ENCODE peak calls at places on chromosomes 4 and X, in eight cellular contexts. T is suprapubic skin, B is thyroid gland, O is IMR-90, W is heart left ventricle, V is esophagus squamous epithelium, H is breast epithelium, Y is sigmoid colon. A is an unnamed sample.

GRCh38 chr4:31088600-31089230 is 368.5 kb downstream of the PCDH7 start:
- DNase-seq in T (no peak), B (no peak), O (peak), W (no peak), V (no peak), H (no peak), Y (no peak), A (no peak)

GRCh38 chr4:139933541-139933940 is 220.4 kb downstream of the MAML3 start:
- DNase-seq in T (no peak), B (no peak), O (no peak), W (no peak), V (no peak), H (no peak), Y (no peak), A (no peak)

GRCh38 chr4:89541998-89542397 is 234.4 kb upstream of the GPRIN3 start:
- DNase-seq in T (no peak), B (no peak), O (no peak), W (no peak), V (no peak), H (no peak), Y (no peak), A (no peak)

GRCh38 chr4:83238849-83239248 is 45.7 kb downstream of the COQ2 start:
- DNase-seq in T (no peak), B (no peak), O (no peak), W (no peak), V (no peak), H (no peak), Y (no peak), A (no peak)

GRCh38 chrX:68114573-68115199 is 318.6 kb downstream of the OPHN1 start:
- DNase-seq in T (no peak), B (no peak), O (peak), W (no peak), V (no peak), H (no peak), Y (no peak), A (peak)

GRCh38 chrX:38275615-38276014 is 51.7 kb downstream of the RPGR start:
- DNase-seq in T (no peak), B (no peak), O (peak), W (no peak), V (no peak), H (no peak), Y (no peak), A (no peak)

GRCh38 chrX:135213200-135213844 is 38.5 kb upstream of the ETDA start:
- DNase-seq in T (no peak), B (no peak), O (no peak), W (no peak), V (no peak), H (no peak), Y (no peak), A (no peak)

GRCh38 chr4:74539043-74539790 is 94.3 kb downstream of the AREG start:
- DNase-seq in T (no peak), B (no peak), O (no peak), W (no peak), V (no peak), H (no peak), Y (no peak), A (no peak)

GRCh38 chrX:10501606-10502005 is 118.8 kb downstream of the MID1 start:
- DNase-seq in T (no peak), B (no peak), O (no peak), W (no peak), V (no peak), H (no peak), Y (no peak), A (no peak)

GRCh38 chr4:22668702-22669101 is 24.0 kb upstream of the GBA3 start:
- DNase-seq in T (no peak), B (no peak), O (no peak), W (no peak), V (no peak), H (no peak), Y (no peak), A (no peak)

GRCh38 chrX:37652053-37652452 is 33.5 kb upstream of the XK start:
- DNase-seq in T (no peak), B (no peak), O (no peak), W (no peak), V (no peak), H (no peak), Y (no peak), A (no peak)

GRCh38 chr4:108107116-108107515 is 61.6 kb downstream of the LEF1 start:
- DNase-seq in T (no peak), B (no peak), O (no peak), W (no peak), V (no peak), H (no peak), Y (no peak), A (no peak)

GRCh38 chr4:86223472-86223871 is 136.4 kb downstream of the MAPK10 start:
- DNase-seq in T (no peak), B (peak), O (peak), W (no peak), V (no peak), H (no peak), Y (no peak), A (peak)

GRCh38 chrX:23383411-23383810 is 48.8 kb downstream of the PTCHD1 start:
- DNase-seq in T (no peak), B (no peak), O (peak), W (no peak), V (no peak), H (no peak), Y (no peak), A (no peak)

GRCh38 chrX:46637937-46638336 is 64.4 kb downstream of the CHST7 start:
- DNase-seq in T (no peak), B (no peak), O (peak), W (no peak), V (no peak), H (no peak), Y (no peak), A (peak)

GRCh38 chr4:77104405-77105292 is 28.9 kb upstream of the CCNI start:
- DNase-seq in T (peak), B (peak), O (no peak), W (peak), V (no peak), H (peak), Y (peak), A (no peak)

GRCh38 chrX:136525738-136526606 is 6.0 kb upstream of the VGLL1 start:
- DNase-seq in T (no peak), B (peak), O (peak), W (peak), V (no peak), H (peak), Y (peak), A (peak)

GRCh38 chr4:40923326-40924095 is 173.8 kb downstream of the NSUN7 start:
- DNase-seq in T (no peak), B (peak), O (no peak), W (no peak), V (no peak), H (no peak), Y (no peak), A (no peak)

GRCh38 chr4:94515365-94515764 is 63.6 kb downstream of the PDLIM5 start:
- DNase-seq in T (no peak), B (no peak), O (no peak), W (no peak), V (no peak), H (no peak), Y (no peak), A (no peak)

GRCh38 chrX:11504234-11504633 is 161.5 kb downstream of the ARHGAP6 start:
- DNase-seq in T (no peak), B (no peak), O (no peak), W (no peak), V (no peak), H (no peak), Y (no peak), A (no peak)

GRCh38 chr4:3482707-3483106 is 19.6 kb downstream of the DOK7 start:
- DNase-seq in T (no peak), B (no peak), O (no peak), W (no peak), V (no peak), H (no peak), Y (no peak), A (no peak)

GRCh38 chr4:48462363-48462762 is 20.8 kb upstream of the SLC10A4 start:
- DNase-seq in T (no peak), B (no peak), O (no peak), W (no peak), V (no peak), H (no peak), Y (no peak), A (no peak)

GRCh38 chr4:1839306-1839705 is 16.6 kb downstream of the LETM1 start:
- DNase-seq in T (no peak), B (no peak), O (no peak), W (no peak), V (no peak), H (no peak), Y (no peak), A (no peak)

GRCh38 chr4:6984611-6985115 is 58.5 kb upstream of the TADA2B start:
- DNase-seq in T (no peak), B (no peak), O (no peak), W (no peak), V (no peak), H (peak), Y (no peak), A (no peak)

GRCh38 chr4:6988016-6988715 is 55.0 kb upstream of the TADA2B start:
- DNase-seq in T (no peak), B (no peak), O (no peak), W (no peak), V (no peak), H (no peak), Y (no peak), A (no peak)

GRCh38 chr4:6987566-6987920 is 55.6 kb upstream of the TADA2B start:
- DNase-seq in T (no peak), B (no peak), O (peak), W (no peak), V (no peak), H (no peak), Y (no peak), A (no peak)

GRCh38 chr4:6986067-6986780 is 56.9 kb upstream of the TADA2B start:
- DNase-seq in T (no peak), B (peak), O (peak), W (peak), V (no peak), H (peak), Y (peak), A (peak)

DNA sequence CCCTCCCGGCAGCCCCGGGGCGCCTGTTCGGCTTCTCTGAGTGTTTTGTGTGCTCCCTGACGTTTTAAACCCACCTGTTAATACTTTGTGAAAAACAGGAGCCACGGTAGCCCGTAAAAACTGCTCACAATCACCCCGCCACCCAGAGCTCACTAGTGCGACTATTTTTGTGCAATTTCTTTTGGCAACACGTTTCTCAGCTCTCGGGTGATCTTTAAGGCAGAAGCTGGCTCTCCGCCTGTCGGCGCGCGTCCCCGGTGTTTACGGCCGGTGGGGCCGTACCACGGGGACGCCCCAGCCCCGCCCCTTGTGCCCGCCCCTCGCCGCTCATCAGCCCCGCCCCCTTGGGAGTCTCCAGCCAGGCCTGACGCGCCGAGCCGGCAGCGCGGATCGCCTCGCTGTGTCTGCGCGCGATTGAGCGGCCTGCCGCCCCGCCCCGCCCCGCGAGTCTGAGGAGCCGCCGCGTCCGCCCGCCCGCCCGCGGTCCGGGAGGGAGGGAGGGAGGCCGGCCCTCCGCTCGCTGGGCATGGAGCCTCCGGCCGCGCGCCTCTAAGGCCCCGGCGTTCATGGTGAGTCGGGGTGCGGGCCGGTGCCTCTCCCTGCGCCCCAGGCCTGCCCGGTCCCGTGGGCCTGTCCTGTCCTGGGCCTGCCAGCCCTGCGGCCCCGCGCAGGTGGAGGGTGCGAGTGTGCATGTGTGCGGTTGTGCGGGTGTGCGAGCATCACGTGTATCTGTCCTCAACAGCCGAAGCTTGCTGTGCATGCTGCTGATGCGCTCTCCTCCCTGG is 56.2 kb upstream of the TADA2B start:
- DNase-seq in T (peak), B (peak), O (peak), W (peak), V (peak), H (peak), Y (peak), A (peak)
- TF ChIP-seq POLR2A in T (no peak), B (no peak), O (no peak), W (peak), V (peak), H (peak), Y (peak), A (peak)

GRCh38 chr4:176538217-176538925 is 218.6 kb downstream of the SPCS3 start:
- DNase-seq in T (no peak), B (no peak), O (peak), W (no peak), V (no peak), H (no peak), Y (no peak), A (peak)
- TF ChIP-seq POLR2A in T (no peak), B (no peak), O (peak), W (no peak), V (no peak), H (no peak), Y (no peak), A (no peak)

GRCh38 chr4:63370997-63371396 is 1038.3 kb downstream of the TECRL start:
- DNase-seq in T (no peak), B (no peak), O (no peak), W (no peak), V (no peak), H (no peak), Y (no peak), A (no peak)
- TF ChIP-seq POLR2A in T (no peak), B (no peak), O (no peak), W (no peak), V (no peak), H (no peak), Y (no peak), A (no peak)

GRCh38 chr4:153222162-153222789 is 18.0 kb downstream of the TRIM2 start:
- DNase-seq in T (peak), B (peak), O (peak), W (peak), V (no peak), H (peak), Y (peak), A (peak)
- TF ChIP-seq POLR2A in T (no peak), B (peak), O (peak), W (no peak), V (peak), H (peak), Y (no peak), A (no peak)

DNA sequence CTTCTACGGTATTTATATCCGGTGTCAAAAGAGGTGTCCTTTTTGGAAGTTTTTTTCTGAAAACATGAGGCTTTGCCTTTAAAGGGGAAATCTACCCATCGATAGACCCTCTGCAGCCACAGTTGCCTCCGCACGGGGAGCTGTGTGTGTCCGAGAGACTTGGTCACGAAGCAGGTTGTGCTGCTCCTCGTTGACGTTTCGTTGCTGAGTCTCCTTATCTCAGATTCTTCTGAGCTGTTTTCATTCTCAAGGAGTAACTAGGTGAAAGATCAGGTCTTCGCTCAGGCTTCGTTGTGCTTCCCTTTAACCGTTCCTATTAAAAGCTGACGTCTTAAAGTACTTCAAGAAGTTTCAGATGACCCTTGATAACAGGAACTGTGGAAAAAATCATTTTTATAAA is 23.8 kb downstream of the TRMT44 start:
- DNase-seq in T (no peak), B (no peak), O (no peak), W (no peak), V (no peak), H (no peak), Y (no peak), A (no peak)
- TF ChIP-seq POLR2A in T (no peak), B (no peak), O (no peak), W (no peak), V (no peak), H (no peak), Y (no peak), A (no peak)

DNA sequence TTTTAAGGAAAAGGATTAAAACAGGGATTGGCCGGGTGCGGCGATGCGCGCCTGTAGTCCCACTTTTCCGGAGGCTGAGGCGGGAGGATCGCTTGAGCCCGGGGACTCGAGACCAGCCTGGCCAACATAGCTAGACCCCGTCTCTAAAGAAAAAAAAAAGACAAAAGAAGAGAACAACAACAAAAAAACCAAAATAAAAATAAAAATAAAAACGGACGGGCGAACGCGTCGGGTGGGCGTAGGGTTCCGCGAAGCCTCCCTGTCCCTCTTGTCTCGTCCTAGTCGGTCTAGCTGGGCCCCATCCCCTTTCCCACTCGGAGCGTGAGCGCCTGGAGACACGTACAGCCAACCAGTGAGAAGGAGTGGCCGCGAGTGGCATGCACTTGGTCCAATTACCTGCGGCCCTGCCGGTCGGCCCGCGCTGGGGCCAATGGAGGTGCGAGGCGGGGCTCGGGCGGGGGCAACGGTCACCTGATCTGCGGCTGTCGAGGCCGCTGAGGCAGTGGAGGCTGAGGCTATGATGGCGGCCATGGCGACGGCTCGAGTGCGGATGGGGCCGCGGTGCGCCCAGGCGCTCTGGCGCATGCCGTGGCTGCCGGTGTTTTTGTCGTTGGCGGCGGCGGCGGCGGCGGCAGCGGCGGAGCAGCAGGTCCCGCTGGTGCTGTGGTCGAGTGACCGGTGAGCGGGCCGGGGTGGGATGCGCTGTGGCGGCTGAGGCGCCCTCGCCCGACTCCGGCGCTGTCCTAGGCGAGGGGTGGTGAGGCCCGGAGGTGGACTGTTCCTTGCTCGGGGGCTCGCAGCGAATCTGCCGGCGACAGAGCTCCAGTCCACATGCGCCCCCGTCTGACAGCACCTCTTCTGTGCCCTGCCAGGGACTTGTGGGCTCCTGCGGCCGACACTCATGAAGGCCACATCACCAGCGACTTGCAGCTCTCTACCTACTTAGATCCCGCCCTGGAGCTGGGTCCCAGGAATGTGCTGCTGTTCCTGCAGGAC is at the start of gene ATP6AP1:
- DNase-seq in T (peak), B (peak), O (peak), W (peak), V (peak), H (peak), Y (peak), A (peak)
- TF ChIP-seq POLR2A in T (no peak), B (no peak), O (no peak), W (no peak), V (peak), H (peak), Y (no peak), A (peak)

DNA sequence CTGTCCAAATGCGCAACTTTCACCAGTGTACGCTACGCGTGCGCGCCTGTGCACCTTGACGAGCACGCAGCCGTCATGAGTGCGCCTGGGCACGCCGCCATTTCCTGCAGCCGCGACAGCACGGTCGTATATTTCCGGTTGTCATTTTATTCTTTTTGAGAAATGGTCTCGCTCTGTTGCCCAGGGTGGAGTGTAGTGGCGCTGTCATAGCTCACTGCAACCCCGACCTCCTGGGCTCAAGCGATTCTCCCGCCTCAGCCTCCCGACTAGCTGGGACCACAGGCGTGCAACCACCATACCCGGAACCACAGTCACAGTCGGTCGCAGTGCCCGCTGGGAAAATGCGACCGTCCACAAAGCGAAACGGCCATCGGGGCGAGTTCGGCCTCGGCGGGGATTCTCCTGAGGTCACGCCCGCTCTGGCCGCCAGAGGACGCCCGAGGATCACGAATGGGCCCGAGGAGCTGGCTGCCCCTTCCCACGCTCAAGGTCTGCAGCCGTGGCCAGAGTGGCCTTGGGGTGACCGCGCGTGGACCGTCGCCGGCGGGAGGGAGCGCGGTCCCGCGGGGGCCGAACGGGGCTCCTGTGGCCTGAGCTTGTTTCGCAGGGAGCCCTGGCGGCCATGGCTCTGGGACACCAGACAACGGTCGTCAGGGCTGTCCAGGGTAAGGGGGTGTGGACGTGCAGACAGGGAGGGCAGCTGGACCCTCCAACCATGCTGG is 23.7 kb upstream of the PNMA3 start:
- DNase-seq in T (peak), B (peak), O (peak), W (peak), V (no peak), H (peak), Y (peak), A (peak)
- TF ChIP-seq POLR2A in T (no peak), B (no peak), O (no peak), W (no peak), V (no peak), H (no peak), Y (no peak), A (no peak)

GRCh38 chrX:54842638-54843037 is 35.1 kb downstream of the MAGED2 start:
- DNase-seq in T (no peak), B (no peak), O (no peak), W (no peak), V (no peak), H (no peak), Y (no peak), A (no peak)
- TF ChIP-seq POLR2A in T (no peak), B (no peak), O (no peak), W (no peak), V (no peak), H (no peak), Y (no peak), A (no peak)

A was measured in H54.